ENCODE peak calls at places on chromosomes 16 and 17, in eight cellular contexts. N is pancreas, O is fibroblast of lung, B is GM10248, A is right lobe of liver, H is BJ, P is brain microvascular endothelial cell, T is A549. Z is an unnamed sample.

GRCh38 chr16:3400446-3400778 is 392 bp downstream of the ZSCAN32 start:
- DNase-seq in N (no peak), O (no peak), B (no peak), A (no peak), H (no peak), P (no peak), T (no peak), Z (no peak)

GRCh38 chr16:73277066-73277465 is 229.1 kb upstream of the ZFHX3 start:
- DNase-seq in N (no peak), O (no peak), B (no peak), A (no peak), H (no peak), P (no peak), T (no peak), Z (no peak)

GRCh38 chr16:424623-425081 is 797 bp upstream of the RAB11FIP3 start:
- DNase-seq in N (no peak), O (peak; percentile 33), B (no peak), A (peak; percentile 43), H (no peak), P (no peak), T (peak; percentile 40), Z (no peak)

GRCh38 chr16:66961065-66961744 is at the start of gene CES3:
- DNase-seq in N (peak; percentile 69), O (peak; percentile 56), B (peak; percentile 73), A (peak; percentile 70), H (no peak), P (peak; percentile 67), T (peak; percentile 85), Z (peak; percentile 77)

GRCh38 chr17:50279181-50279526 is 4.9 kb downstream of the TMEM92 start:
- DNase-seq in N (no peak), O (no peak), B (no peak), A (no peak), H (no peak), P (no peak), T (no peak), Z (no peak)

GRCh38 chr17:83194761-83195329 is 115.4 kb downstream of the METRNL start:
- DNase-seq in N (no peak), O (no peak), B (no peak), A (peak; percentile 17), H (no peak), P (no peak), T (no peak), Z (no peak)

GRCh38 chr17:1495265-1495664 is 2.8 kb upstream of the MYO1C start:
- DNase-seq in N (no peak), O (no peak), B (no peak), A (no peak), H (no peak), P (no peak), T (no peak), Z (no peak)

GRCh38 chr17:2693561-2694380 is 17.8 kb downstream of the CLUH start:
- DNase-seq in N (no peak), O (no peak), B (peak; percentile 18), A (no peak), H (no peak), P (no peak), T (no peak), Z (peak; percentile 18)

GRCh38 chr17:67068999-67069398 is 24.6 kb downstream of the CACNG1 start:
- DNase-seq in N (no peak), O (peak; percentile 2), B (no peak), A (no peak), H (no peak), P (no peak), T (no peak), Z (no peak)

GRCh38 chr16:75289189-75289588 is 37.8 kb upstream of the BCAR1 start:
- DNase-seq in N (no peak), O (peak; percentile 24), B (no peak), A (no peak), H (no peak), P (no peak), T (no peak), Z (no peak)

GRCh38 chr16:48511071-48511540 is 98.9 kb downstream of the N4BP1 start:
- DNase-seq in N (no peak), O (peak; percentile 67), B (no peak), A (no peak), H (no peak), P (peak; percentile 10), T (no peak), Z (no peak)

GRCh38 chr16:12651765-12652531 is 151.7 kb downstream of the CPPED1 start:
- DNase-seq in N (no peak), O (no peak), B (no peak), A (no peak), H (no peak), P (no peak), T (no peak), Z (no peak)

GRCh38 chr17:1455291-1455747 is 713 bp downstream of the CRK start:
- DNase-seq in N (peak; percentile 56), O (peak; percentile 70), B (peak; percentile 52), A (peak; percentile 67), H (no peak), P (peak; percentile 70), T (peak; percentile 84), Z (peak; percentile 63)

GRCh38 chr16:53848277-53848942 is 144.5 kb downstream of the FTO start:
- DNase-seq in N (no peak), O (no peak), B (no peak), A (no peak), H (no peak), P (no peak), T (no peak), Z (no peak)

GRCh38 chr17:78924481-78925151 is 571 bp downstream of the TIMP2 start:
- DNase-seq in N (no peak), O (no peak), B (no peak), A (no peak), H (no peak), P (no peak), T (no peak), Z (no peak)

GRCh38 chr17:16313159-16314090 is 39.8 kb downstream of the CENPV start:
- DNase-seq in N (no peak), O (no peak), B (no peak), A (no peak), H (no peak), P (no peak), T (peak; percentile 19), Z (no peak)

GRCh38 chr17:78231991-78232759 is 744 bp downstream of the TMEM235 start:
- DNase-seq in N (no peak), O (no peak), B (no peak), A (no peak), H (no peak), P (no peak), T (no peak), Z (peak; percentile 72)

DNA sequence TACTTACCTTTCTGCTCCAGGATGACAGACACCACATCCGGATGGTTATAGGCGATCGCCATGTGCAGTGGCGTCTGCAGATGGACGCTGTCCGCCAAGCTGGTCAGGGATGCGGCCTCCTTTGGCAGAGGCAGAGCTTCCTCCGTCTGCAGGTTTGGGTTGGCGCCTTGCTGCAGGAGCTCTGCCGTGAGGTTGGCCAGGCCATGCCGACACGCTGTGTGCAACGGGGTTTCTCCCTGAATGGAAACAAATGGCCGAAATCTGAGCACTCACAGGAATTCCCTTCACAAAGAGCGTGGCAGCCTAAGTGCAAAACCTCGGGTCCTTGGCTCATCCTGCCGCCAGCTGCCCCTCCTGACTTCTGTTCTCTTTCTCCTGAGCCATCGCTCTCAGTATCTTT is 41.8 kb downstream of the CYB5D2 start:
- DNase-seq in N (no peak), O (no peak), B (no peak), A (no peak), H (no peak), P (no peak), T (no peak), Z (no peak)
- TF ChIP-seq CTCF in N (no peak), O (no peak), B (no peak), A (no peak), H (no peak), P (no peak), T (no peak), Z (no peak)

DNA sequence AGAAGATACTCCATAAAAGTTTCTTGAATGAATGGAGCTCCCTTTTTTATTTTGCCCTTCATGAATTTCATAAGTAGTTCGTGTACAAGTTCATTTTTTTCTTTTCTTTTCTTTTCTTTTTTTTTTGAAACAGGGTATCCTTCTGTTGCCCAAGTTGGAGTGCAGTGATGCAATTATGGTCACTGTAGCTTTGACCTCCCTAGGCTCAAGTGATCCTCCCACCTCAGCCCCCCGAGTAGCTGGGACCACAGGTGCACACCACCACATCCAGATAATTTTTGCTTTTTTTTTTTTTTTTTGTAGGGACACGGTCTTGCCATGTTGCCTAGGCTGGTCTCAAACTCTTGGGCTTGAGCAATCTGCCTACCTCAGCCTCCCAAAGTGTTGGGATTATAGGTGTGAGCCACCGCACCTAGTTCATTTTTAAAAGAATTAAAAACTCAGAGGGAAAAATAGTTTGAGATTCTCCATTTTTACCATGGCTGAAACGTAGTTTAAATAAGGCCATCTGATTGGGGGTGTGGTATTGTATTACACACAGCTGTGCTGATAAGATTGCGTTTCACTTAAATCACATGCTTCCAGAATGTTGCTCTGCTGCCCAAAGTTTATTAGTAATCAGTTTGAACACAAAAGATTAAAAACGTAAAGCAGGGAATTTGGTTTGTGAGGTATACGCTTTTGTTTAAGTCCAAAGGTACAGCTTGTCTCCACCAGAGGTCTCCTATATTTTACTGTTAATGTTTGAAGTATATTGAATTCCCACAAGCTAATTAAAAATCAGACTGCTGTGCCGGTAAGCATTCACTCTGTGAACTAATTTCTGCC is 154.1 kb downstream of the SOCS1 start:
- DNase-seq in N (no peak), O (peak; percentile 88), B (no peak), A (no peak), H (no peak), P (peak; percentile 59), T (no peak), Z (no peak)
- TF ChIP-seq CTCF in N (no peak), O (peak; percentile 25), B (no peak), A (peak; percentile 11), H (no peak), P (peak; percentile 19), T (no peak), Z (no peak)

GRCh38 chr17:58308173-58308984 is 20.2 kb downstream of the TSPOAP1 start:
- DNase-seq in N (no peak), O (no peak), B (no peak), A (no peak), H (no peak), P (no peak), T (peak; percentile 35), Z (peak; percentile 36)
- TF ChIP-seq CTCF in N (no peak), O (peak; percentile 21), B (no peak), A (no peak), H (peak; percentile 36), P (peak; percentile 59), T (peak; percentile 39), Z (peak; percentile 5)

GRCh38 chr17:15230866-15231265 is 34.3 kb downstream of the PMP22 start:
- DNase-seq in N (no peak), O (no peak), B (no peak), A (no peak), H (no peak), P (no peak), T (no peak), Z (no peak)

GRCh38 chr17:15233971-15234370 is 31.2 kb downstream of the PMP22 start:
- DNase-seq in N (no peak), O (no peak), B (no peak), A (no peak), H (no peak), P (no peak), T (no peak), Z (no peak)

GRCh38 chr17:15232517-15232915 is 32.6 kb downstream of the PMP22 start:
- DNase-seq in N (no peak), O (no peak), B (no peak), A (no peak), H (no peak), P (no peak), T (no peak), Z (no peak)

GRCh38 chr17:15233022-15233805 is 31.9 kb downstream of the PMP22 start:
- DNase-seq in N (no peak), O (peak; percentile 42), B (no peak), A (no peak), H (no peak), P (peak; percentile 39), T (peak; percentile 57), Z (no peak)

GRCh38 chr17:15231851-15232516 is 33.1 kb downstream of the PMP22 start:
- DNase-seq in N (no peak), O (no peak), B (no peak), A (no peak), H (no peak), P (no peak), T (no peak), Z (no peak)
- TF ChIP-seq CTCF in N (no peak), O (peak; percentile 5), B (no peak), A (no peak), H (no peak), P (no peak), T (no peak), Z (no peak)